ENCODE peak calls at places on chromosomes 13 and 19, in ten cellular contexts. I is tibial artery; B is ascending aorta; T is AG09319; N is CD8-positive, alpha-beta T cell; F is osteocyte; W is IMR-90; G is mammary epithelial cell; O is H1; L is endodermal cell. S is an unnamed sample.

GRCh38 chr19:12886943-12887747 is at the start of gene KLF1:
- DNase-seq in I (no peak), B (no peak), T (no peak), N (no peak), F (no peak), W (no peak), G (no peak), O (no peak), L (no peak), S (no peak)

GRCh38 chr13:21076265-21076653 is 14.9 kb upstream of the LATS2 start:
- DNase-seq in I (no peak), B (no peak), T (no peak), N (no peak), F (peak), W (no peak), G (no peak), O (peak), L (peak), S (no peak)

GRCh38 chr13:26679411-26679810 is 81.2 kb downstream of the GPR12 start:
- DNase-seq in I (no peak), B (no peak), T (no peak), N (no peak), F (no peak), W (peak), G (peak), O (no peak), L (no peak), S (no peak)

GRCh38 chr13:33761744-33762143 is 56.2 kb upstream of the RFC3 start:
- DNase-seq in I (no peak), B (no peak), T (no peak), N (no peak), F (no peak), W (no peak), G (peak), O (no peak), L (peak), S (no peak)

GRCh38 chr19:994516-994915 is 5.7 kb upstream of the GRIN3B start:
- DNase-seq in I (no peak), B (no peak), T (no peak), N (no peak), F (no peak), W (no peak), G (no peak), O (no peak), L (no peak), S (no peak)

GRCh38 chr19:39052243-39052746 is 19.9 kb upstream of the FBXO27 start:
- DNase-seq in I (peak), B (no peak), T (no peak), N (peak), F (peak), W (peak), G (peak), O (peak), L (peak), S (peak)

GRCh38 chr19:10086904-10087256 is 763 bp downstream of the SHFL start:
- DNase-seq in I (no peak), B (no peak), T (no peak), N (peak), F (no peak), W (no peak), G (no peak), O (no peak), L (no peak), S (no peak)

GRCh38 chr19:7832781-7833180 is 2.8 kb downstream of the EVI5L start:
- DNase-seq in I (no peak), B (no peak), T (no peak), N (no peak), F (no peak), W (no peak), G (no peak), O (no peak), L (no peak), S (no peak)

GRCh38 chr13:104085611-104086010 is 1019.4 kb upstream of the SLC10A2 start:
- DNase-seq in I (no peak), B (no peak), T (no peak), N (no peak), F (no peak), W (no peak), G (no peak), O (no peak), L (no peak), S (no peak)

GRCh38 chr13:113113846-113114271 is 8.3 kb downstream of the F7 start:
- DNase-seq in I (peak), B (peak), T (no peak), N (no peak), F (peak), W (no peak), G (no peak), O (peak), L (peak), S (no peak)

GRCh38 chr19:8174706-8175105 is 25.3 kb upstream of the FBN3 start:
- DNase-seq in I (no peak), B (no peak), T (no peak), N (no peak), F (no peak), W (peak), G (peak), O (no peak), L (no peak), S (no peak)

GRCh38 chr19:1017115-1017905 is 3.6 kb downstream of the TMEM259 start:
- DNase-seq in I (no peak), B (no peak), T (no peak), N (no peak), F (no peak), W (no peak), G (no peak), O (no peak), L (no peak), S (no peak)

DNA sequence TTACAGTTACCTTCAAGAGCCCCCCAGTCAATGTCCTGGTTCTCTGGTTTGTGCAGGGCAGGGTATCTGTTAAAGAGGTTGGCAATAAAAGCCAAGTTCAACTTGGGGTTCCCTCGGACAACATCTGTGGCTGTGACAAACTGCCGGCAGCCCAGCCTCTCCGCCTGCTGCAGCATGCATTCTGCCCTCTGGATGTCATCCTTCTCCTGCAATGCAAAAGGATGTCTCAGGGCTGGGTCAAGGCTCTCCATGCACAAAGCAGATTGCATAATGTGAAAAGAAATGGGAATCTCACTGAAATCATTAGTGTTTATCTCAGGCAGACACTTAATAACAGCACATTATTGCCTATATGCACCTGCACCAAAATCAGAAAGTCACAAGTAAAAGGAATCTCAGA is 35.1 kb downstream of the LCP1 start:
- DNase-seq in I (no peak), B (no peak), T (no peak), N (no peak), F (no peak), W (no peak), G (peak), O (no peak), L (peak), S (no peak)
- TF ChIP-seq CTCF in I (no peak), B (no peak), T (peak), N (no peak), F (peak), W (no peak), G (peak), O (peak), L (peak), S (peak)

GRCh38 chr19:41322451-41322850 is 12.5 kb downstream of the CCDC97 start:
- DNase-seq in I (no peak), B (no peak), T (no peak), N (no peak), F (no peak), W (no peak), G (no peak), O (no peak), L (no peak), S (no peak)

GRCh38 chr19:41321600-41322270 is 11.8 kb downstream of the CCDC97 start:
- DNase-seq in I (no peak), B (no peak), T (peak), N (no peak), F (peak), W (peak), G (no peak), O (peak), L (peak), S (no peak)

GRCh38 chr19:41324231-41324702 is 14.3 kb downstream of the CCDC97 start:
- DNase-seq in I (no peak), B (no peak), T (no peak), N (no peak), F (no peak), W (no peak), G (no peak), O (no peak), L (peak), S (no peak)

GRCh38 chr19:41323430-41324125 is 13.6 kb downstream of the CCDC97 start:
- DNase-seq in I (peak), B (peak), T (peak), N (no peak), F (peak), W (peak), G (no peak), O (no peak), L (peak), S (no peak)

GRCh38 chr19:41323023-41323422 is 13.1 kb downstream of the CCDC97 start:
- DNase-seq in I (no peak), B (no peak), T (no peak), N (no peak), F (no peak), W (peak), G (no peak), O (no peak), L (peak), S (no peak)
- TF ChIP-seq CTCF in I (no peak), B (no peak), T (no peak), N (no peak), F (no peak), W (no peak), G (no peak), O (no peak), L (no peak), S (no peak)

GRCh38 chr19:6766357-6767080 is 716 bp downstream of the SH2D3A start:
- DNase-seq in I (no peak), B (no peak), T (no peak), N (no peak), F (no peak), W (no peak), G (no peak), O (no peak), L (peak), S (no peak)

GRCh38 chr19:6768236-6768785 is 1.1 kb upstream of the SH2D3A start:
- DNase-seq in I (no peak), B (no peak), T (no peak), N (peak), F (no peak), W (no peak), G (no peak), O (no peak), L (no peak), S (no peak)

GRCh38 chr19:6765738-6766356 is 1.4 kb downstream of the SH2D3A start:
- DNase-seq in I (no peak), B (no peak), T (no peak), N (peak), F (no peak), W (no peak), G (peak), O (peak), L (peak), S (no peak)

GRCh38 chr19:6767357-6768235 is at the start of gene SH2D3A:
- DNase-seq in I (no peak), B (peak), T (no peak), N (peak), F (no peak), W (peak), G (peak), O (peak), L (peak), S (peak)

GRCh38 chr19:6767081-6767356 is 216 bp downstream of the SH2D3A start:
- DNase-seq in I (no peak), B (no peak), T (no peak), N (no peak), F (no peak), W (no peak), G (peak), O (no peak), L (no peak), S (no peak)
- TF ChIP-seq CTCF in I (no peak), B (no peak), T (no peak), N (no peak), F (no peak), W (no peak), G (no peak), O (no peak), L (no peak), S (no peak)

GRCh38 chr19:14361824-14362223 is 19.4 kb upstream of the ADGRE5 start:
- DNase-seq in I (no peak), B (no peak), T (no peak), N (peak), F (no peak), W (no peak), G (no peak), O (peak), L (peak), S (no peak)
- TF ChIP-seq CTCF in I (no peak), B (peak), T (no peak), N (peak), F (peak), W (no peak), G (no peak), O (peak), L (peak), S (peak)

GRCh38 chr13:86174632-86175031 is 375.4 kb upstream of the SLITRK6 start:
- DNase-seq in I (no peak), B (no peak), T (no peak), N (no peak), F (no peak), W (no peak), G (no peak), O (no peak), L (no peak), S (no peak)
- TF ChIP-seq CTCF in I (no peak), B (no peak), T (no peak), N (no peak), F (peak), W (no peak), G (no peak), O (peak), L (peak), S (peak)

DNA sequence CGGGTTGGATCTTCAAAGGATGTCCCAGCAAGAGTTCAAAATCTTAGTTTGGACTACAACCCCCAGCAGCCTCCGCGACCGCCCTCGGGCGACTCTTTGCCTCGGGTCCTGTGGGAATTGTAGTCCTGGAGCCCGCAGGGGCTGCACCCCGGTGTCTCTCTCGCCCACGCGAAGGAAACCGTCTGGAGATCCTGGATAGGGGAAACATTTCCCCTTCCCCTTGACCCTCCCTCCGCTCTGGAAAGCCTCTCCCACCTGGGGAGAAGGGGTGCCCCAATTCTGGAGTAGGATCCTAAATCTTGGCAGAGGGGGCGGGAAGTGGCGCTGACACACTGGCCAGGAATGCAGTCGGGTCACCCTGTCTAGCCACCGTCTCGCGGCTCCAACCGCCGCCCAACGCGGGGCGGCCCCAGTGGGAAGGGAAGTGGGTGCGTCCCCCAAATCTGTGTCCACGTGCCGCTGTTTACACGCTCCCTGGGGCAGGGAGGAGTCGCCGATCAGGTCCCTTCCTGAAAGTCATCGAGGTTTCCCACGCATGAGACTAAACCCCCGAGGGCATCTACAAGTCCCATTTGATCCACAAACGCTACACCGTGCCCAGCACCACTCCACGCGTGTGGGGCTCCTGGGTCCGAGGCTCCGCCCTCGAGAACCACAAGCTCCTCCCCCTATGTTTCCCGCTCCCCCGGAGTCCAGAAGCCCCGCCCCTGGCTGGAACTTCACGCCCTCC is 731 bp upstream of the PPP1R13L start:
- DNase-seq in I (peak), B (peak), T (peak), N (peak), F (peak), W (peak), G (peak), O (peak), L (peak), S (peak)
- TF ChIP-seq CTCF in I (no peak), B (no peak), T (no peak), N (no peak), F (no peak), W (no peak), G (no peak), O (no peak), L (no peak), S (no peak)

DNA sequence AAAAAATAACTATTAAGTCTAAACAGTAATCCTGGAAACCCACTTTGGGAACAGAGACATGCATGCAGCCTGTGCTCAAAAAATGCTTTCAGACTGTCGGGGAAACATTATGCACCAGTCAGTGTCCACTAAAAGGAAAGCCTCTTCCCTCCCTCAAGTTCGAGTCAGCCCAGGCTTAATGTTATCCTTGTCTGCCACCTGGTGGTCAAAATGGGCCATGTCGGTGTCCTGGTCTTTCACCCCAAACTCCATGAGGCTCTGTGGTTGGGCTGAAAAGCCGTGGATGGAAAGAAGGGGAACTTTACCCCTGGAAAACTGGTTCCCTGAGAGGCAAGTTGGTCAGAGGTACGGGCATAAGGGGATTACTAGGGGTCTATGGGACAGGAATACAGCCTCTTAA is 88.4 kb upstream of the ZNF492 start:
- DNase-seq in I (peak), B (no peak), T (no peak), N (no peak), F (no peak), W (no peak), G (peak), O (peak), L (peak), S (no peak)
- TF ChIP-seq CTCF in I (peak), B (peak), T (no peak), N (no peak), F (no peak), W (no peak), G (peak), O (peak), L (peak), S (peak)

GRCh38 chr19:54173951-54174817 is 1.2 kb upstream of the TMC4 start:
- DNase-seq in I (no peak), B (no peak), T (no peak), N (no peak), F (no peak), W (no peak), G (no peak), O (no peak), L (no peak), S (no peak)

GRCh38 chr19:54172413-54172763 is 572 bp downstream of the TMC4 start:
- DNase-seq in I (no peak), B (no peak), T (no peak), N (no peak), F (no peak), W (no peak), G (no peak), O (no peak), L (no peak), S (no peak)

GRCh38 chr19:54169149-54169731 is 3.7 kb downstream of the TMC4 start:
- DNase-seq in I (no peak), B (no peak), T (no peak), N (no peak), F (no peak), W (no peak), G (no peak), O (no peak), L (no peak), S (no peak)

GRCh38 chr19:54168174-54168917 is 4.6 kb downstream of the TMC4 start:
- DNase-seq in I (peak), B (peak), T (peak), N (peak), F (peak), W (peak), G (peak), O (peak), L (peak), S (peak)

GRCh38 chr19:54172764-54173699 is at the start of gene TMC4:
- DNase-seq in I (no peak), B (no peak), T (no peak), N (no peak), F (no peak), W (no peak), G (peak), O (peak), L (peak), S (no peak)
- TF ChIP-seq CTCF in I (no peak), B (no peak), T (no peak), N (no peak), F (no peak), W (no peak), G (peak), O (peak), L (peak), S (no peak)

GRCh38 chr19:41959056-41960053 is at the start of gene RABAC1:
- DNase-seq in I (peak), B (peak), T (peak), N (peak), F (peak), W (peak), G (peak), O (peak), L (peak), S (peak)
- TF ChIP-seq CTCF in I (no peak), B (no peak), T (peak), N (peak), F (peak), W (no peak), G (peak), O (peak), L (peak), S (peak)

GRCh38 chr19:28530406-28531035 is 682.4 kb downstream of the UQCRFS1 start:
- DNase-seq in I (no peak), B (no peak), T (no peak), N (no peak), F (no peak), W (no peak), G (no peak), O (no peak), L (no peak), S (no peak)
- TF ChIP-seq CTCF in I (no peak), B (no peak), T (no peak), N (no peak), F (no peak), W (no peak), G (no peak), O (no peak), L (peak), S (peak)

S was measured in type B pancreatic cell.